ENCODE peak calls at places on chromosomes 12 and 14, in eight cellular contexts. L is NCI-H1105 treated with DMSO at 0.1 percent for 48 hours; M is NCI-H2081; B is tibial artery; T is HuH-7; X is hypothalamus; A is lower lobe of right lung; W is activated CD4-positive, CD25-positive, alpha-beta regulatory T cell. E is an unnamed sample.

GRCh38 chr14:21486640-21487087 is 9.7 kb downstream of the TOX4 start:
- DNase-seq in T (no peak), L (no peak), W (no peak), X (no peak), A (no peak), B (no peak), M (no peak), E (no peak)

GRCh38 chr14:69796797-69797500 is at the start of gene SLC10A1:
- DNase-seq in A (no peak), X (no peak), L (no peak), M (no peak), W (no peak), T (no peak), B (no peak), E (no peak)

GRCh38 chr12:58811346-58811745 is 109.0 kb downstream of the LRIG3 start:
- DNase-seq in X (no peak), A (no peak), M (no peak), T (no peak), B (no peak), W (no peak), L (no peak), E (no peak)

GRCh38 chr12:120534703-120535655 is 823 bp downstream of the RNF10 start:
- DNase-seq in X (no peak), T (peak), M (peak), A (peak), W (no peak), L (peak), B (peak), E (peak)

GRCh38 chr12:112408621-112409020 is 784 bp downstream of the RPL6 start:
- DNase-seq in L (no peak), X (no peak), B (no peak), M (no peak), T (no peak), A (no peak), W (no peak), E (no peak)

GRCh38 chr14:104872469-104873341 is 7.6 kb downstream of the CEP170B start:
- DNase-seq in M (no peak), A (peak), T (no peak), B (no peak), W (no peak), X (no peak), L (no peak), E (peak)

GRCh38 chr12:124497658-124498057 is 69.8 kb downstream of the NCOR2 start:
- DNase-seq in A (no peak), B (peak), L (no peak), X (peak), W (no peak), T (no peak), M (no peak), E (no peak)

GRCh38 chr14:66117600-66117999 is 368.6 kb upstream of the CCDC196 start:
- DNase-seq in X (no peak), T (no peak), B (no peak), L (no peak), W (no peak), A (no peak), M (no peak), E (peak)